ENCODE peak calls at places on chromosomes 12 and 14, in seven cellular contexts. Y is GM12865, D is body of pancreas, G is lower lobe of right lung, F is DND-41, O is uterus, I is HFF-Myc. K is an unnamed sample.

GRCh38 chr14:20969336-20969735 is 14.0 kb downstream of the RNASE2 start:
- DNase-seq in Y (no peak), G (no peak), F (no peak), I (no peak), O (no peak), D (no peak), K (no peak)

GRCh38 chr12:111448831-111449790 is 43.4 kb downstream of the SH2B3 start:
- DNase-seq in Y (peak), F (peak), O (peak), G (no peak), D (no peak), I (no peak), K (no peak)

GRCh38 chr12:76047060-76047459 is 15.5 kb upstream of the PHLDA1 start:
- DNase-seq in D (no peak), F (no peak), I (no peak), Y (no peak), G (no peak), O (no peak), K (no peak)

GRCh38 chr14:68247867-68248266 is 428.3 kb downstream of the RAD51B start:
- DNase-seq in O (peak), D (peak), G (no peak), Y (no peak), I (no peak), F (no peak), K (no peak)

GRCh38 chr12:111767362-111768158 is 827 bp downstream of the ALDH2 start:
- DNase-seq in F (no peak), Y (no peak), I (no peak), O (no peak), G (no peak), D (no peak), K (no peak)

GRCh38 chr14:23435540-23436326 is at the start of gene MYH7:
- DNase-seq in O (no peak), I (no peak), D (no peak), G (no peak), F (no peak), Y (no peak), K (no peak)

GRCh38 chr14:89324501-89325298 is 92.3 kb downstream of the FOXN3 start:
- DNase-seq in F (peak), G (no peak), D (no peak), Y (peak), I (no peak), O (no peak), K (no peak)

GRCh38 chr12:42426733-42427132 is 100.8 kb downstream of the PPHLN1 start:
- DNase-seq in F (no peak), Y (peak), O (no peak), D (no peak), G (peak), I (peak), K (no peak)

GRCh38 chr14:53355581-53356112 is 202.5 kb upstream of the DDHD1 start:
- DNase-seq in F (peak), I (peak), D (no peak), G (no peak), O (peak), Y (peak), K (no peak)

GRCh38 chr14:93081875-93082570 is 33.7 kb downstream of the ITPK1 start:
- DNase-seq in Y (peak), O (no peak), G (no peak), D (no peak), I (no peak), F (peak), K (no peak)

GRCh38 chr12:6328945-6329692 is 12.8 kb downstream of the TNFRSF1A start:
- DNase-seq in D (no peak), I (no peak), F (no peak), G (no peak), Y (no peak), O (no peak), K (no peak)

GRCh38 chr14:69887740-69888657 is 8.8 kb downstream of the SMOC1 start:
- DNase-seq in I (no peak), G (no peak), F (no peak), D (no peak), Y (no peak), O (no peak), K (no peak)

GRCh38 chr12:65624554-65625086 is 199.7 kb upstream of the HMGA2 start:
- DNase-seq in G (no peak), I (no peak), D (no peak), F (no peak), Y (no peak), O (no peak), K (no peak)

GRCh38 chr12:99960312-99960711 is 24.4 kb downstream of the ANKS1B start:
- DNase-seq in D (no peak), I (no peak), G (no peak), F (no peak), O (no peak), Y (no peak), K (no peak)

GRCh38 chr14:33039321-33039720 is 100.6 kb downstream of the NPAS3 start:
- DNase-seq in G (no peak), F (no peak), O (no peak), D (no peak), Y (no peak), I (no peak), K (no peak)

GRCh38 chr14:100065942-100066574 is 836 bp downstream of the EVL start:
- DNase-seq in D (no peak), G (no peak), I (no peak), Y (peak), O (no peak), F (peak), K (peak)

GRCh38 chr12:203462-204260 is 10.3 kb downstream of the SLC6A12 start:
- DNase-seq in Y (no peak), G (no peak), D (peak), O (no peak), F (no peak), I (no peak), K (no peak)

GRCh38 chr12:5043589-5044419 is at the start of gene KCNA5:
- DNase-seq in Y (no peak), O (no peak), G (no peak), F (peak), I (no peak), D (peak), K (no peak)

GRCh38 chr12:53750812-53751335 is 905 bp downstream of the CISTR start:
- DNase-seq in I (no peak), F (no peak), O (no peak), G (peak), D (peak), Y (peak), K (peak)

GRCh38 chr14:68124885-68125731 is 305.5 kb downstream of the RAD51B start:
- DNase-seq in I (no peak), G (no peak), Y (no peak), F (no peak), O (peak), D (no peak), K (no peak)

GRCh38 chr12:90741611-90742010 is 213.4 kb downstream of the CCER1 start:
- DNase-seq in O (no peak), G (no peak), F (no peak), D (no peak), Y (no peak), I (no peak), K (no peak)

GRCh38 chr14:101006008-101006407 is 102.5 kb upstream of the RTL1 start:
- DNase-seq in I (no peak), F (peak), Y (no peak), G (no peak), O (no peak), D (no peak), K (no peak)

GRCh38 chr14:79091381-79091963 is 921.3 kb downstream of the NRXN3 start:
- DNase-seq in O (no peak), G (no peak), I (no peak), F (no peak), D (peak), Y (no peak), K (no peak)

GRCh38 chr12:5716991-5717390 is 228.1 kb downstream of the ANO2 start:
- DNase-seq in Y (no peak), G (no peak), O (no peak), F (no peak), D (no peak), I (no peak), K (no peak)

GRCh38 chr12:52788111-52788875 is 7.6 kb downstream of the KRT3 start:
- DNase-seq in D (no peak), I (no peak), O (no peak), Y (no peak), G (no peak), F (no peak), K (no peak)

GRCh38 chr14:49405291-49405690 is 180.9 kb downstream of the RPS29 start:
- DNase-seq in G (no peak), Y (no peak), F (no peak), O (no peak), D (no peak), I (no peak), K (no peak)

GRCh38 chr12:27771470-27772327 is 8.3 kb upstream of the KLHL42 start:
- DNase-seq in F (no peak), D (no peak), I (no peak), Y (no peak), O (no peak), G (no peak), K (no peak)

GRCh38 chr12:14900521-14901227 is 15.0 kb upstream of the MGP start:
- DNase-seq in G (no peak), F (no peak), I (no peak), D (no peak), Y (no peak), O (no peak), K (no peak)

GRCh38 chr12:14904854-14905253 is 19.2 kb upstream of the MGP start:
- DNase-seq in F (no peak), I (no peak), O (no peak), G (no peak), Y (no peak), D (no peak), K (no peak)

GRCh38 chr12:14902465-14902864 is 16.8 kb upstream of the MGP start:
- DNase-seq in D (no peak), O (no peak), G (no peak), Y (no peak), F (no peak), I (no peak), K (no peak)

GRCh38 chr12:14903386-14904098 is 17.9 kb upstream of the MGP start:
- DNase-seq in G (no peak), I (no peak), O (no peak), F (no peak), D (no peak), Y (no peak), K (no peak)

GRCh38 chr12:14901228-14901562 is 15.5 kb upstream of the MGP start:
- DNase-seq in O (no peak), F (no peak), Y (no peak), I (no peak), D (no peak), G (no peak), K (no peak)
- TF ChIP-seq CTCF in O (no peak), F (peak), Y (no peak), I (peak), D (peak), G (no peak), K (peak)

GRCh38 chr14:55760801-55761200 is 180.8 kb downstream of the KTN1 start:
- DNase-seq in G (no peak), F (no peak), I (no peak), O (no peak), D (no peak), Y (no peak), K (no peak)
- TF ChIP-seq CTCF in G (no peak), F (no peak), I (no peak), O (no peak), D (no peak), Y (no peak), K (no peak)

DNA sequence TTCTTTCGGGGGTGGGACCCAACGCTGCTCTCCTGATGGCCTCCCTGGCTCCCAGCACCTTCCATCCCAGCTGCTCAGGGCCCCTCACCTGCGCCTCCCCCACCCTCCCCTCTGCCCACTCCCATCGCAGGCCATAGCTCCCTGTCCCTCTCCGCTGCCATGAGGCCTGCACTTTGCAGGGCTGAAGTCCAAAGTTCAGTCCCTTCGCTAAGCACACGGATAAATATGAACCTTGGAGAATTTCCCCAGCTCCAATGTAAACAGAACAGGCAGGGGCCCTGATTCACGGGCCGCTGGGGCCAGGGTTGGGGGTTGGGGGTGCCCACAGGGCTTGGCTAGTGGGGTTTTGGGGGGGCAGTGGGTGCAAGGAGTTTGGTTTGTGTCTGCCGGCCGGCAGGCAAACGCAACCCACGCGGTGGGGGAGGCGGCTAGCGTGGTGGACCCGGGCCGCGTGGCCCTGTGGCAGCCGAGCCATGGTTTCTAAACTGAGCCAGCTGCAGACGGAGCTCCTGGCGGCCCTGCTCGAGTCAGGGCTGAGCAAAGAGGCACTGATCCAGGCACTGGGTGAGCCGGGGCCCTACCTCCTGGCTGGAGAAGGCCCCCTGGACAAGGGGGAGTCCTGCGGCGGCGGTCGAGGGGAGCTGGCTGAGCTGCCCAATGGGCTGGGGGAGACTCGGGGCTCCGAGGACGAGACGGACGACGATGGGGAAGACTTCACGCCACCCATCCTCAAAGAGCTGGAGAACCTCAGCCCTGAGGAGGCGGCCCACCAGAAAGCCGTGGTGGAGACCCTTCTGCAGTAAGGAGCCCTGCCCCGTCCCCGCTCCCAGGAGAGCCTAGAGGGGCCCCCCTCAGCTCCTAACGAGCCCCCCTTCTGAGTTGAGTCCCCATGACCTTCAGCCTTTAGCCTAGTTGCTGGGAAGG is at the start of gene HNF1A:
- DNase-seq in I (no peak), Y (no peak), F (no peak), D (peak), O (no peak), G (no peak), K (no peak)
- TF ChIP-seq CTCF in I (no peak), Y (no peak), F (no peak), D (no peak), O (no peak), G (no peak), K (no peak)

GRCh38 chr12:47071241-47071852 is 8.1 kb upstream of the PCED1B start:
- DNase-seq in O (no peak), Y (no peak), G (no peak), D (no peak), F (no peak), I (no peak), K (peak)
- TF ChIP-seq CTCF in O (no peak), Y (peak), G (peak), D (peak), F (peak), I (peak), K (peak)

GRCh38 chr12:20716037-20716436 is 20.9 kb downstream of the SLCO1C1 start:
- DNase-seq in G (no peak), D (no peak), F (no peak), O (no peak), I (no peak), Y (peak), K (peak)
- TF ChIP-seq CTCF in G (no peak), D (no peak), F (no peak), O (no peak), I (no peak), Y (peak), K (peak)

DNA sequence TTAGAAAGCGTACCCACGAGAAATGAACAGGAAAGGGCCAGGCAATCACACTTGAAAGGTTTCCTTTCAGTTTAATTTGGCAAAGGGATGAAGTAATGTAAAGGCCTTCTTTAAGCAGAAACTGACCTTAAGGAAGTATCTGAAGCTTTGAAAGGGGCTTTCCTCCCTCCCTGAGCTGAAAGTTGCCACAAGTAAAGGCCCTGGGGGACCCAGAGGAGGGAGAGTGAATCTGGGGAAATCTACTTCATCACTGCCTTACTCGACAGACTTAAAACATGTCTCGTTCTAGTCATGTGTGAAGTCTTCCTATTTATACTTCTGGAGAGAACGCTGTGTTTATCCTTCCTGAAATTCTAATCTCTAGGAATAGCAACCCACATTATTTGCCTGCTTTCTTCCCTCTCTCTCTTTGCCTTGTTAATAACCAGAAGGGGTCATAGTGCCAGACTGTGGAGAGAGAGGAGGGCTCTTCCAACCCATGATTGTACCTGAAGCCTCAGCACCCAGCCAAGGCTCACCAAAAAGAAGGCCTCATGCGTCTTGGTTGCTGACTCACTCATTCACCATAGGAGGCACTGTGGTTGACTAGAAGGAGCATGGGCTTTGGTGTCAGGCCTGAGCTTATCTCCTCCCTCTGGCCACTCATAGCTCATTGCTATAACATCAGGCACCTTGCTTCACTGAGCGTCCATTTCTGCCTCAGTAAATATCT is 10.2 kb upstream of the GPX2 start:
- DNase-seq in F (no peak), G (no peak), D (no peak), Y (peak), I (no peak), O (no peak), K (peak)
- TF ChIP-seq CTCF in F (peak), G (no peak), D (no peak), Y (peak), I (no peak), O (no peak), K (peak)

GRCh38 chr14:105248368-105249174 is at the start of gene BTBD6:
- DNase-seq in I (peak), D (peak), F (peak), Y (peak), G (peak), O (peak), K (peak)
- TF ChIP-seq CTCF in I (no peak), D (no peak), F (no peak), Y (peak), G (no peak), O (no peak), K (no peak)

DNA sequence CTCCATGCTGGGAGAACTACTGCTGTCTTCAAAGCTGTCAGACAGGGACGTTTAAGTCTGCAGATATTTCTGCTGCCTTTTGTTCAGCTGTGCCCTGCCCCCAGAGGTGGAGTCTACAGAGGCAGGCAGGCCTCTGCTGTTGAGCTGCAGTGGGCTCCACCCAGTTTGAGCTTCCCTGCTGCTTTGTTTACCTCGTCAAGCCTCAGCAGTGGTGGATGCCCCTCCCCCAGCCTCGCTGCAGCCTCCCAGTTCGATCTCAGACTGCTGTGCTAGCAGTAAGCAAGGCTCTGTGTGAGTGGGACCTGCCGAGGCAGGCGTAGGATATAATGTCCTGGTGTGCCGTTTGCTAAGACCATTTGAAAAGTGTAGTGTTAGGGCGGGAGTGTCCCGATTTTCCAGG is 31.4 kb upstream of the RFX4 start:
- DNase-seq in F (no peak), G (no peak), O (no peak), I (no peak), D (no peak), Y (no peak), K (no peak)
- TF ChIP-seq CTCF in F (no peak), G (no peak), O (no peak), I (no peak), D (no peak), Y (no peak), K (no peak)

DNA sequence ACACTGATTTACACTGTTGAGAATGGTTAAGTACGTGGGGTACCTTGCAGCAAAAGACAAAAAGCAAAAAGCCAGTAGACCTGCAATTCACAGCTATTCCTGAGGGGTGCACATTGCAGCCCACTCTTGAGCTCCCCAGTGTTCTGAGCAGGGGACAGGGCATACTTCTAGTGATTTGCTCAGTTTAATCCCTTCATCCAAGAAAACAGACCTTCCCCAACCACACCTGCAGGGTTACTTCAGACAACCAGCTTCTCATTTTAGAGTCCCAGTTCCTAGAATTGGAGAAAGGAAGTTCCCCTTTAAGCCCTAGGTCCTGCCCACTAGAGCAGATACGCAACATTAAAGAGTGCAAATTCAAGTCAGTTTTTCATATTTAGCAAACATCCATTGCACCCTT is 3.6 kb upstream of the WSB2 start:
- DNase-seq in Y (peak), O (no peak), D (no peak), I (no peak), G (no peak), F (peak), K (peak)
- TF ChIP-seq CTCF in Y (peak), O (no peak), D (no peak), I (no peak), G (peak), F (peak), K (peak)

K was measured in OCI-LY7.